ENCODE peak calls at places on chromosomes 4 and X, in nine cellular contexts. One of them, this sample, is unnamed.

GRCh38 chr4:119739796-119740195 is 111.2 kb upstream of the PDE5A start:
- DNase-seq in H9: no peak
- DNase-seq in GM18507: no peak
- DNase-seq in neural crest cell: no peak
- DNase-seq in posterior cingulate gyrus: no peak
- DNase-seq in GM04504: no peak
- DNase-seq in progenitor cell of endocrine pancreas: no peak
- DNase-seq in transverse colon: no peak
- DNase-seq in nucleus accumbens: no peak
- DNase-seq in this sample: no peak

GRCh38 chrX:44474410-44474809 is 68.2 kb downstream of the FUNDC1 start:
- DNase-seq in H9: no peak
- DNase-seq in GM18507: no peak
- DNase-seq in neural crest cell: no peak
- DNase-seq in posterior cingulate gyrus: no peak
- DNase-seq in GM04504: peak
- DNase-seq in progenitor cell of endocrine pancreas: no peak
- DNase-seq in transverse colon: no peak
- DNase-seq in nucleus accumbens: no peak
- DNase-seq in this sample: no peak

GRCh38 chr4:110907801-110908313 is 285.0 kb upstream of the PITX2 start:
- DNase-seq in H9: no peak
- DNase-seq in GM18507: no peak
- DNase-seq in neural crest cell: no peak
- DNase-seq in posterior cingulate gyrus: no peak
- DNase-seq in GM04504: no peak
- DNase-seq in progenitor cell of endocrine pancreas: no peak
- DNase-seq in transverse colon: no peak
- DNase-seq in nucleus accumbens: no peak
- DNase-seq in this sample: no peak

GRCh38 chrX:13047752-13048151 is 3.3 kb upstream of the FAM9C start:
- DNase-seq in H9: no peak
- DNase-seq in GM18507: no peak
- DNase-seq in neural crest cell: no peak
- DNase-seq in posterior cingulate gyrus: no peak
- DNase-seq in GM04504: no peak
- DNase-seq in progenitor cell of endocrine pancreas: no peak
- DNase-seq in transverse colon: no peak
- DNase-seq in nucleus accumbens: no peak
- DNase-seq in this sample: no peak

GRCh38 chr4:187929024-187929423 is 66.5 kb upstream of the ZFP42 start:
- DNase-seq in H9: peak
- DNase-seq in GM18507: no peak
- DNase-seq in neural crest cell: peak
- DNase-seq in posterior cingulate gyrus: no peak
- DNase-seq in GM04504: no peak
- DNase-seq in progenitor cell of endocrine pancreas: no peak
- DNase-seq in transverse colon: no peak
- DNase-seq in nucleus accumbens: no peak
- DNase-seq in this sample: no peak

GRCh38 chrX:53133400-53133799 is 39.5 kb downstream of the KANTR start:
- DNase-seq in H9: no peak
- DNase-seq in GM18507: no peak
- DNase-seq in neural crest cell: no peak
- DNase-seq in posterior cingulate gyrus: no peak
- DNase-seq in GM04504: no peak
- DNase-seq in progenitor cell of endocrine pancreas: no peak
- DNase-seq in transverse colon: no peak
- DNase-seq in nucleus accumbens: no peak
- DNase-seq in this sample: no peak

GRCh38 chr4:95289028-95289634 is 259.6 kb downstream of the UNC5C start:
- DNase-seq in H9: no peak
- DNase-seq in GM18507: no peak
- DNase-seq in neural crest cell: no peak
- DNase-seq in posterior cingulate gyrus: no peak
- DNase-seq in GM04504: no peak
- DNase-seq in progenitor cell of endocrine pancreas: no peak
- DNase-seq in transverse colon: no peak
- DNase-seq in nucleus accumbens: no peak
- DNase-seq in this sample: no peak

GRCh38 chr4:52111995-52112394 is 60.9 kb downstream of the SPATA18 start:
- DNase-seq in H9: no peak
- DNase-seq in GM18507: no peak
- DNase-seq in neural crest cell: no peak
- DNase-seq in posterior cingulate gyrus: no peak
- DNase-seq in GM04504: peak
- DNase-seq in progenitor cell of endocrine pancreas: no peak
- DNase-seq in transverse colon: no peak
- DNase-seq in nucleus accumbens: no peak
- DNase-seq in this sample: no peak

GRCh38 chr4:174023641-174024040 is 259.8 kb downstream of the FBXO8 start:
- DNase-seq in H9: no peak
- DNase-seq in GM18507: no peak
- DNase-seq in neural crest cell: no peak
- DNase-seq in posterior cingulate gyrus: no peak
- DNase-seq in GM04504: peak
- DNase-seq in progenitor cell of endocrine pancreas: no peak
- DNase-seq in transverse colon: no peak
- DNase-seq in nucleus accumbens: no peak
- DNase-seq in this sample: no peak

GRCh38 chr4:179372242-179372641 is 1930.0 kb upstream of the AGA start:
- DNase-seq in H9: no peak
- DNase-seq in GM18507: no peak
- DNase-seq in neural crest cell: no peak
- DNase-seq in posterior cingulate gyrus: no peak
- DNase-seq in GM04504: no peak
- DNase-seq in progenitor cell of endocrine pancreas: no peak
- DNase-seq in transverse colon: no peak
- DNase-seq in nucleus accumbens: no peak
- DNase-seq in this sample: no peak

GRCh38 chr4:113888006-113888405 is 91.4 kb downstream of the ARSJ start:
- DNase-seq in H9: no peak
- DNase-seq in GM18507: no peak
- DNase-seq in neural crest cell: no peak
- DNase-seq in posterior cingulate gyrus: no peak
- DNase-seq in GM04504: no peak
- DNase-seq in progenitor cell of endocrine pancreas: no peak
- DNase-seq in transverse colon: no peak
- DNase-seq in nucleus accumbens: no peak
- DNase-seq in this sample: no peak

GRCh38 chr4:23923141-23923540 is 33.3 kb upstream of the PPARGC1A start:
- DNase-seq in H9: no peak
- DNase-seq in GM18507: no peak
- DNase-seq in neural crest cell: no peak
- DNase-seq in posterior cingulate gyrus: no peak
- DNase-seq in GM04504: no peak
- DNase-seq in progenitor cell of endocrine pancreas: no peak
- DNase-seq in transverse colon: no peak
- DNase-seq in nucleus accumbens: no peak
- DNase-seq in this sample: no peak

GRCh38 chr4:150164956-150165355 is 86.7 kb downstream of the DCLK2 start:
- DNase-seq in H9: no peak
- DNase-seq in GM18507: no peak
- DNase-seq in neural crest cell: no peak
- DNase-seq in posterior cingulate gyrus: no peak
- DNase-seq in GM04504: no peak
- DNase-seq in progenitor cell of endocrine pancreas: no peak
- DNase-seq in transverse colon: no peak
- DNase-seq in nucleus accumbens: no peak
- DNase-seq in this sample: no peak

GRCh38 chr4:110503588-110504435 is 27.9 kb downstream of the ENPEP start:
- DNase-seq in H9: peak
- DNase-seq in GM18507: no peak
- DNase-seq in neural crest cell: no peak
- DNase-seq in posterior cingulate gyrus: no peak
- DNase-seq in GM04504: no peak
- DNase-seq in progenitor cell of endocrine pancreas: no peak
- DNase-seq in transverse colon: no peak
- DNase-seq in nucleus accumbens: no peak
- DNase-seq in this sample: no peak

GRCh38 chrX:7943600-7944245 is 16.5 kb upstream of the PNPLA4 start:
- DNase-seq in H9: no peak
- DNase-seq in GM18507: no peak
- DNase-seq in neural crest cell: no peak
- DNase-seq in posterior cingulate gyrus: no peak
- DNase-seq in GM04504: no peak
- DNase-seq in progenitor cell of endocrine pancreas: no peak
- DNase-seq in transverse colon: peak
- DNase-seq in nucleus accumbens: no peak
- DNase-seq in this sample: no peak

GRCh38 chr4:33037464-33037863 is 2317.3 kb downstream of the PCDH7 start:
- DNase-seq in H9: peak
- DNase-seq in GM18507: no peak
- DNase-seq in neural crest cell: no peak
- DNase-seq in posterior cingulate gyrus: no peak
- DNase-seq in GM04504: no peak
- DNase-seq in progenitor cell of endocrine pancreas: no peak
- DNase-seq in transverse colon: no peak
- DNase-seq in nucleus accumbens: no peak
- DNase-seq in this sample: no peak

GRCh38 chrX:9396930-9397329 is 67.9 kb upstream of the TBL1X start:
- DNase-seq in H9: no peak
- DNase-seq in GM18507: no peak
- DNase-seq in neural crest cell: no peak
- DNase-seq in posterior cingulate gyrus: no peak
- DNase-seq in GM04504: no peak
- DNase-seq in progenitor cell of endocrine pancreas: no peak
- DNase-seq in transverse colon: no peak
- DNase-seq in nucleus accumbens: no peak
- DNase-seq in this sample: no peak

GRCh38 chr4:130591091-130591490 is 1495.1 kb downstream of the C4orf33 start:
- DNase-seq in H9: no peak
- DNase-seq in GM18507: no peak
- DNase-seq in neural crest cell: no peak
- DNase-seq in posterior cingulate gyrus: no peak
- DNase-seq in GM04504: no peak
- DNase-seq in progenitor cell of endocrine pancreas: no peak
- DNase-seq in transverse colon: no peak
- DNase-seq in nucleus accumbens: no peak
- DNase-seq in this sample: no peak

GRCh38 chr4:110589297-110589696 is 33.6 kb downstream of the PITX2 start:
- DNase-seq in H9: no peak
- DNase-seq in GM18507: no peak
- DNase-seq in neural crest cell: no peak
- DNase-seq in posterior cingulate gyrus: no peak
- DNase-seq in GM04504: no peak
- DNase-seq in progenitor cell of endocrine pancreas: no peak
- DNase-seq in transverse colon: no peak
- DNase-seq in nucleus accumbens: no peak
- DNase-seq in this sample: no peak

GRCh38 chr4:151331276-151332042 is 6.1 kb upstream of the SH3D19 start:
- DNase-seq in H9: no peak
- DNase-seq in GM18507: no peak
- DNase-seq in neural crest cell: no peak
- DNase-seq in posterior cingulate gyrus: no peak
- DNase-seq in GM04504: no peak
- DNase-seq in progenitor cell of endocrine pancreas: no peak
- DNase-seq in transverse colon: no peak
- DNase-seq in nucleus accumbens: no peak
- DNase-seq in this sample: no peak

GRCh38 chr4:2934077-2934812 is 29.0 kb downstream of the NOP14 start:
- DNase-seq in H9: no peak
- DNase-seq in GM18507: no peak
- DNase-seq in neural crest cell: peak
- DNase-seq in posterior cingulate gyrus: no peak
- DNase-seq in GM04504: peak
- DNase-seq in progenitor cell of endocrine pancreas: no peak
- DNase-seq in transverse colon: peak
- DNase-seq in nucleus accumbens: no peak
- DNase-seq in this sample: no peak

GRCh38 chr4:156718226-156718625 is 253.4 kb downstream of the PDGFC start:
- DNase-seq in H9: no peak
- DNase-seq in GM18507: no peak
- DNase-seq in neural crest cell: no peak
- DNase-seq in posterior cingulate gyrus: no peak
- DNase-seq in GM04504: no peak
- DNase-seq in progenitor cell of endocrine pancreas: no peak
- DNase-seq in transverse colon: no peak
- DNase-seq in nucleus accumbens: no peak
- DNase-seq in this sample: no peak

GRCh38 chrX:39928704-39929439 is 168.9 kb downstream of the BCOR start:
- DNase-seq in H9: no peak
- DNase-seq in GM18507: no peak
- DNase-seq in neural crest cell: no peak
- DNase-seq in posterior cingulate gyrus: no peak
- DNase-seq in GM04504: no peak
- DNase-seq in progenitor cell of endocrine pancreas: no peak
- DNase-seq in transverse colon: peak
- DNase-seq in nucleus accumbens: no peak
- DNase-seq in this sample: no peak

GRCh38 chr4:85756938-85757337 is 282.0 kb downstream of the ARHGAP24 start:
- DNase-seq in H9: peak
- DNase-seq in GM18507: no peak
- DNase-seq in neural crest cell: no peak
- DNase-seq in posterior cingulate gyrus: no peak
- DNase-seq in GM04504: peak
- DNase-seq in progenitor cell of endocrine pancreas: no peak
- DNase-seq in transverse colon: no peak
- DNase-seq in nucleus accumbens: no peak
- DNase-seq in this sample: no peak

GRCh38 chrX:20585782-20586181 is 319.1 kb upstream of the RPS6KA3 start:
- DNase-seq in H9: no peak
- DNase-seq in GM18507: no peak
- DNase-seq in neural crest cell: no peak
- DNase-seq in posterior cingulate gyrus: no peak
- DNase-seq in GM04504: no peak
- DNase-seq in progenitor cell of endocrine pancreas: no peak
- DNase-seq in transverse colon: no peak
- DNase-seq in nucleus accumbens: no peak
- DNase-seq in this sample: no peak

GRCh38 chr4:152500798-152501434 is 35.0 kb downstream of the FBXW7 start:
- DNase-seq in H9: peak
- DNase-seq in GM18507: no peak
- DNase-seq in neural crest cell: peak
- DNase-seq in posterior cingulate gyrus: no peak
- DNase-seq in GM04504: peak
- DNase-seq in progenitor cell of endocrine pancreas: peak
- DNase-seq in transverse colon: peak
- DNase-seq in nucleus accumbens: peak
- DNase-seq in this sample: peak

GRCh38 chrX:114251575-114251974 is 332.3 kb upstream of the HTR2C start:
- DNase-seq in H9: no peak
- DNase-seq in GM18507: no peak
- DNase-seq in neural crest cell: no peak
- DNase-seq in posterior cingulate gyrus: no peak
- DNase-seq in GM04504: no peak
- DNase-seq in progenitor cell of endocrine pancreas: no peak
- DNase-seq in transverse colon: no peak
- DNase-seq in nucleus accumbens: no peak
- DNase-seq in this sample: no peak

GRCh38 chr4:39541987-39542632 is 14.9 kb upstream of the UGDH start:
- DNase-seq in H9: no peak
- DNase-seq in GM18507: no peak
- DNase-seq in neural crest cell: no peak
- DNase-seq in posterior cingulate gyrus: no peak
- DNase-seq in GM04504: no peak
- DNase-seq in progenitor cell of endocrine pancreas: no peak
- DNase-seq in transverse colon: no peak
- DNase-seq in nucleus accumbens: no peak
- DNase-seq in this sample: no peak

This sample was measured in NCI-H2227 treated with DMSO at 0.1 percent for 48 hours.